ENCODE peak calls at places on chromosomes 12 and 14, in eight cellular contexts. H is T-helper 1 cell; A is cardiac fibroblast; Z is effector memory CD8-positive, alpha-beta T cell; I is cardiac muscle cell; Y is NCI-H1092; G is RWPE1; U is COLO829. V is an unnamed sample.

GRCh38 chr14:100786131-100786530 is 39.8 kb upstream of the MEG3 start:
- DNase-seq in Z (no peak), U (peak), A (peak), G (no peak), I (peak), H (no peak), Y (no peak), V (no peak)

GRCh38 chr12:66035289-66035961 is 95.1 kb downstream of the LLPH start:
- DNase-seq in G (peak), Z (peak), A (peak), I (peak), Y (no peak), H (no peak), U (peak), V (no peak)

GRCh38 chr12:2811791-2812190 is 677 bp upstream of the ITFG2 start:
- DNase-seq in Z (no peak), Y (no peak), G (no peak), A (no peak), I (no peak), H (no peak), U (no peak), V (no peak)

GRCh38 chr14:104108570-104109060 is 23.1 kb downstream of the ASPG start:
- DNase-seq in Y (no peak), A (no peak), I (no peak), U (no peak), H (no peak), G (no peak), Z (no peak), V (no peak)

GRCh38 chr14:63249112-63249511 is 44.9 kb downstream of the RHOJ start:
- DNase-seq in H (no peak), Z (no peak), I (peak), A (peak), G (no peak), Y (no peak), U (no peak), V (no peak)

GRCh38 chr12:95118788-95119179 is 45.4 kb upstream of the NR2C1 start:
- DNase-seq in A (no peak), U (no peak), H (no peak), I (no peak), Y (no peak), Z (no peak), G (no peak), V (no peak)

GRCh38 chr12:124774462-124775167 is 89.0 kb downstream of the SCARB1 start:
- DNase-seq in I (peak), Y (no peak), U (no peak), G (no peak), A (peak), Z (peak), H (peak), V (peak)

GRCh38 chr14:100406505-100407131 is 83.5 kb downstream of the SLC25A47 start:
- DNase-seq in Z (peak), G (peak), I (no peak), A (peak), Y (no peak), U (no peak), H (no peak), V (peak)

GRCh38 chr12:105676694-105677093 is 346.2 kb downstream of the C12orf75 start:
- DNase-seq in G (no peak), Y (peak), Z (no peak), A (peak), U (no peak), H (no peak), I (no peak), V (no peak)

GRCh38 chr12:65387396-65387795 is 108.9 kb downstream of the MSRB3 start:
- DNase-seq in Y (no peak), A (no peak), G (no peak), I (no peak), Z (no peak), U (no peak), H (no peak), V (no peak)

GRCh38 chr12:108369736-108370396 is 30.8 kb upstream of the CMKLR1 start:
- DNase-seq in G (no peak), Z (no peak), Y (no peak), H (no peak), U (no peak), I (no peak), A (no peak), V (no peak)

GRCh38 chr14:93315575-93315974 is 17.3 kb downstream of the BTBD7 start:
- DNase-seq in I (no peak), G (no peak), H (no peak), U (no peak), Z (no peak), A (no peak), Y (no peak), V (no peak)

GRCh38 chr14:92573761-92574498 is 60.3 kb downstream of the RIN3 start:
- DNase-seq in Z (no peak), H (no peak), G (no peak), A (no peak), I (no peak), U (no peak), Y (no peak), V (no peak)

GRCh38 chr12:19525236-19525635 is 85.9 kb downstream of the AEBP2 start:
- DNase-seq in A (no peak), Y (no peak), U (no peak), H (no peak), Z (no peak), I (no peak), G (no peak), V (no peak)

GRCh38 chr12:131386167-131386521 is 324.7 kb upstream of the SFSWAP start:
- DNase-seq in Y (no peak), G (no peak), A (no peak), Z (no peak), I (no peak), H (no peak), U (no peak), V (no peak)

GRCh38 chr14:104651876-104652260 is 37.5 kb upstream of the INF2 start:
- DNase-seq in A (no peak), Y (peak), U (no peak), G (no peak), I (no peak), H (no peak), Z (no peak), V (no peak)

GRCh38 chr14:21825147-21825743 is 151.6 kb upstream of the OR4E1 start:
- DNase-seq in A (peak), I (peak), Y (no peak), H (peak), U (peak), Z (peak), G (peak), V (peak)

GRCh38 chr14:91363776-91364523 is 53.7 kb downstream of the CCDC88C start:
- DNase-seq in A (no peak), U (no peak), H (no peak), Z (no peak), Y (no peak), I (no peak), G (no peak), V (no peak)

GRCh38 chr14:91570021-91570420 is 59.9 kb upstream of the PPP4R3A start:
- DNase-seq in A (no peak), Z (no peak), H (no peak), Y (no peak), I (no peak), U (no peak), G (no peak), V (no peak)

GRCh38 chr14:44833376-44833775 is 128.4 kb downstream of the KLHL28 start:
- DNase-seq in U (peak), I (peak), H (no peak), G (peak), A (peak), Y (no peak), Z (no peak), V (no peak)

GRCh38 chr14:24238527-24239037 is 3.8 kb downstream of the TINF2 start:
- DNase-seq in I (no peak), G (no peak), Y (no peak), U (no peak), A (no peak), H (no peak), Z (no peak), V (no peak)

GRCh38 chr12:21656931-21657335 is 709 bp downstream of the LDHB start:
- DNase-seq in G (peak), Y (peak), Z (peak), H (peak), I (peak), A (peak), U (no peak), V (peak)

GRCh38 chr14:100855256-100855930 is 29.5 kb downstream of the MEG3 start:
- DNase-seq in A (no peak), G (no peak), U (no peak), H (no peak), Y (no peak), Z (no peak), I (no peak), V (no peak)

GRCh38 chr14:104138098-104138890 is at the start of gene KIF26A:
- DNase-seq in H (no peak), U (no peak), Y (no peak), Z (no peak), I (no peak), A (no peak), G (peak), V (no peak)

GRCh38 chr14:53896773-53897172 is 59.9 kb downstream of the BMP4 start:
- DNase-seq in G (no peak), A (no peak), Y (no peak), U (no peak), H (no peak), Z (no peak), I (no peak), V (no peak)

GRCh38 chr12:112317481-112317880 is 64.8 kb downstream of the HECTD4 start:
- DNase-seq in Y (no peak), G (no peak), I (no peak), U (no peak), Z (no peak), A (no peak), H (no peak), V (no peak)

GRCh38 chr14:58026967-58027366 is 125.0 kb downstream of the ARMH4 start:
- DNase-seq in I (no peak), Y (no peak), H (no peak), U (no peak), A (no peak), Z (no peak), G (no peak), V (no peak)

GRCh38 chr12:55652352-55652751 is 15.7 kb downstream of the OR10P1 start:
- DNase-seq in Z (no peak), I (no peak), U (no peak), G (no peak), Y (no peak), A (no peak), H (no peak), V (no peak)

V was measured in activated CD8-positive, alpha-beta T cell treated with anti-CD3 and anti-CD28 coated beads, Interleukin-2, amount 10 ng/mL, durations not matched to agents 7 days and 5 days.